ENCODE peak calls at places on chromosomes 11 and 22, in six cellular contexts. One of them, this sample, is unnamed.

GRCh38 chr22:49663311-49663711 is 164.4 kb downstream of the BRD1 start:
- ATAC-seq in K562: no peak
- ATAC-seq in HepG2: no peak
- ATAC-seq in upper lobe of left lung: no peak
- ATAC-seq in GM12878: no peak
- ATAC-seq in HCT116: no peak
- ATAC-seq in this sample: no peak

GRCh38 chr22:35113341-35113740 is 47.4 kb downstream of the ISX start:
- ATAC-seq in HCT116: no peak
- ATAC-seq in K562: no peak
- ATAC-seq in upper lobe of left lung: no peak
- ATAC-seq in HepG2: no peak
- ATAC-seq in GM12878: no peak
- ATAC-seq in this sample: no peak

GRCh38 chr11:27524155-27524554 is 17.6 kb upstream of the LIN7C start:
- ATAC-seq in HCT116: peak; percentile 90
- ATAC-seq in GM12878: no peak
- ATAC-seq in K562: peak; percentile 83
- ATAC-seq in upper lobe of left lung: no peak
- ATAC-seq in HepG2: peak; percentile 84
- ATAC-seq in this sample: no peak

GRCh38 chr22:27474112-27474571 is 327.4 kb downstream of the MN1 start:
- ATAC-seq in upper lobe of left lung: no peak
- ATAC-seq in GM12878: no peak
- ATAC-seq in HepG2: no peak
- ATAC-seq in K562: no peak
- ATAC-seq in HCT116: no peak
- ATAC-seq in this sample: no peak

GRCh38 chr11:76604081-76604601 is 66.4 kb downstream of the LRRC32 start:
- ATAC-seq in upper lobe of left lung: no peak
- ATAC-seq in GM12878: no peak
- ATAC-seq in HCT116: no peak
- ATAC-seq in K562: no peak
- ATAC-seq in HepG2: peak; percentile 46
- ATAC-seq in this sample: no peak

GRCh38 chr11:4164884-4165590 is 70.4 kb downstream of the RRM1 start:
- ATAC-seq in HepG2: no peak
- ATAC-seq in HCT116: no peak
- ATAC-seq in GM12878: no peak
- ATAC-seq in K562: no peak
- ATAC-seq in upper lobe of left lung: no peak
- ATAC-seq in this sample: no peak

GRCh38 chr22:39236321-39237275 is 8.2 kb downstream of the PDGFB start:
- ATAC-seq in GM12878: peak; percentile 78
- ATAC-seq in K562: peak; percentile 65
- ATAC-seq in HepG2: no peak
- ATAC-seq in upper lobe of left lung: no peak
- ATAC-seq in HCT116: no peak
- ATAC-seq in this sample: no peak

GRCh38 chr11:14980854-14981253 is 8.7 kb upstream of the CALCA start:
- ATAC-seq in HCT116: no peak
- ATAC-seq in upper lobe of left lung: peak; percentile 81
- ATAC-seq in GM12878: no peak
- ATAC-seq in HepG2: no peak
- ATAC-seq in K562: no peak
- ATAC-seq in this sample: no peak

DNA sequence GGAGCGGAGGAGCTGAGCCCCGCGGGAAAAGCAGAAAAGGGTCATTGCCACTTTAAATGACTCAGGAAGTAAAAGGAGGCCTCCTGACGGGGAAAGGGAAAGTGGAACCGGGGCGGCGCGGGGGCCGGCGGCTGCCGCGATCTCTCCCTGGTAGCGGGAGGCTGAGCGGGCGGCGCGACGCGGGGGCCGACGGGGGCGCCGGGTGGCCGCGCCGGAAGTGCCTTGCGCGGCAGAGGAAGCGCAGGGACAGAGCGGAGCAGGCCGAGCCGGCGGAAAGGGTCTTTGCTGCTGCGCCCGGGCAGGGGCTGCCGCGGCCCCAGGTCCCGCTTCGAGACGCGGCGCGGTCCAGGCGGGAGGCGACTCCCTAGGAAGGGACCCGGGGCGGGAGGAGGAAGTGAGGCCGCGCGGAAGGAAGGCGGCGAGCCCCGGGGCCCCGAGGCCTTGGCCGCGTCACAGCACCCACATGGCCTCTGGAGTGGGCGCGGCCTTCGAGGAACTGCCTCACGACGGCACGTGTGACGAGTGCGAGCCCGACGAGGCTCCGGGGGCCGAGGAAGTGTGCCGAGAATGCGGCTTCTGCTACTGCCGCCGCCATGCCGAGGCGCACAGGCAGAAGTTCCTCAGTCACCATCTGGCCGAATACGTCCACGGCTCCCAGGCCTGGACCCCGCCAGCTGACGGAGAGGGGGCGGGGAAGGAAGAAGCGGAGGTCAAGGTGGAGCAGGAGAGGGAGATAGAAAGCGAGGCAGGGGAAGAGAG is at the start of gene TRIM44:
- ATAC-seq in GM12878: peak; percentile 93
- ATAC-seq in upper lobe of left lung: peak; percentile 97
- ATAC-seq in HCT116: peak; percentile 85
- ATAC-seq in HepG2: peak; percentile 89
- ATAC-seq in K562: peak; percentile 90
- ATAC-seq in this sample: peak; percentile 92
- TF ChIP-seq POLR2A in GM12878: peak; percentile 89
- TF ChIP-seq POLR2A in upper lobe of left lung: no peak
- TF ChIP-seq POLR2A in HCT116: peak; percentile 58
- TF ChIP-seq POLR2A in HepG2: no peak
- TF ChIP-seq POLR2A in K562: peak; percentile 75
- TF ChIP-seq POLR2A in this sample: peak; percentile 40

GRCh38 chr11:45021692-45022130 is 71.0 kb upstream of the TP53I11 start:
- ATAC-seq in HCT116: no peak
- ATAC-seq in upper lobe of left lung: peak; percentile 94
- ATAC-seq in HepG2: no peak
- ATAC-seq in GM12878: no peak
- ATAC-seq in K562: no peak
- ATAC-seq in this sample: peak; percentile 91
- TF ChIP-seq POLR2AphosphoS5 in HCT116: no peak
- TF ChIP-seq POLR2AphosphoS5 in upper lobe of left lung: no peak
- TF ChIP-seq POLR2AphosphoS5 in HepG2: no peak
- TF ChIP-seq POLR2AphosphoS5 in GM12878: no peak
- TF ChIP-seq POLR2AphosphoS5 in K562: no peak
- TF ChIP-seq POLR2AphosphoS5 in this sample: peak; percentile 59

GRCh38 chr22:33404723-33405122 is 346.5 kb upstream of the SYN3 start:
- ATAC-seq in HepG2: peak; percentile 66
- ATAC-seq in upper lobe of left lung: no peak
- ATAC-seq in K562: no peak
- ATAC-seq in HCT116: no peak
- ATAC-seq in GM12878: peak; percentile 21
- ATAC-seq in this sample: no peak

GRCh38 chr22:33405194-33405593 is 347.0 kb upstream of the SYN3 start:
- ATAC-seq in K562: no peak
- ATAC-seq in GM12878: peak; percentile 22
- ATAC-seq in upper lobe of left lung: no peak
- ATAC-seq in HCT116: no peak
- ATAC-seq in HepG2: no peak
- ATAC-seq in this sample: no peak

DNA sequence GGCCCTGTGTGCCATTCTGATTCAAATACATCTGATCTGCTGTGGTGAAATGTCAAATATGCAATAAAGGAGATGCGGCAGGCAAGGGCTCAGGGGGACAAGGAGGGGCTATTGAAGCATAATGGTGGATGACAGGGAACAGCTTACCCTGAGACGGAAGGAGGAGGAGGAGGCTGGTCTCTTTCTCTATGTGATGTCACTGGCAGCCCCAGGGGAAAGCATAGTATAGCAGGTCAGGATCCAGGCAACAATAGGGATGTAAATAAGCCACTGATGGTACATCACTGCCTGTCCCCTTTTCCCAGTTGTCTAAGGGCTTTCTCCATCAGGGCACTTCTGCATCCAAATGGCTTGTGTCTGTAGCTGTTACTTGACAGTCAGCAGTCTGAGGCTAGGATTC is 351.0 kb upstream of the SYN3 start:
- ATAC-seq in K562: no peak
- ATAC-seq in HCT116: no peak
- ATAC-seq in upper lobe of left lung: no peak
- ATAC-seq in GM12878: no peak
- ATAC-seq in HepG2: no peak
- ATAC-seq in this sample: no peak
- H3K27ac ChIP-seq in K562: no peak overlapping the region
- H3K27ac ChIP-seq in HCT116: no peak overlapping the region
- H3K27ac ChIP-seq in upper lobe of left lung: no peak overlapping the region
- H3K27ac ChIP-seq in GM12878: no peak overlapping the region
- H3K27ac ChIP-seq in HepG2: no peak overlapping the region
- H3K27ac ChIP-seq in this sample: no peak overlapping the region

GRCh38 chr11:83287631-83288030 is 1.5 kb upstream of the CCDC90B start:
- ATAC-seq in GM12878: no peak
- ATAC-seq in K562: peak; percentile 24
- ATAC-seq in HepG2: no peak
- ATAC-seq in HCT116: no peak
- ATAC-seq in upper lobe of left lung: no peak
- ATAC-seq in this sample: no peak

GRCh38 chr11:83284501-83285051 is 1.6 kb downstream of the CCDC90B start:
- ATAC-seq in HepG2: peak; percentile 10
- ATAC-seq in HCT116: no peak
- ATAC-seq in GM12878: no peak
- ATAC-seq in upper lobe of left lung: no peak
- ATAC-seq in K562: no peak
- ATAC-seq in this sample: no peak

GRCh38 chr11:83282084-83282716 is 4.0 kb downstream of the CCDC90B start:
- ATAC-seq in GM12878: no peak
- ATAC-seq in upper lobe of left lung: no peak
- ATAC-seq in HepG2: no peak
- ATAC-seq in HCT116: no peak
- ATAC-seq in K562: no peak
- ATAC-seq in this sample: no peak

GRCh38 chr11:83285131-83285770 is 916 bp downstream of the CCDC90B start:
- ATAC-seq in K562: peak; percentile 70
- ATAC-seq in HCT116: peak; percentile 64
- ATAC-seq in GM12878: peak; percentile 72
- ATAC-seq in upper lobe of left lung: peak; percentile 85
- ATAC-seq in HepG2: peak; percentile 62
- ATAC-seq in this sample: no peak

DNA sequence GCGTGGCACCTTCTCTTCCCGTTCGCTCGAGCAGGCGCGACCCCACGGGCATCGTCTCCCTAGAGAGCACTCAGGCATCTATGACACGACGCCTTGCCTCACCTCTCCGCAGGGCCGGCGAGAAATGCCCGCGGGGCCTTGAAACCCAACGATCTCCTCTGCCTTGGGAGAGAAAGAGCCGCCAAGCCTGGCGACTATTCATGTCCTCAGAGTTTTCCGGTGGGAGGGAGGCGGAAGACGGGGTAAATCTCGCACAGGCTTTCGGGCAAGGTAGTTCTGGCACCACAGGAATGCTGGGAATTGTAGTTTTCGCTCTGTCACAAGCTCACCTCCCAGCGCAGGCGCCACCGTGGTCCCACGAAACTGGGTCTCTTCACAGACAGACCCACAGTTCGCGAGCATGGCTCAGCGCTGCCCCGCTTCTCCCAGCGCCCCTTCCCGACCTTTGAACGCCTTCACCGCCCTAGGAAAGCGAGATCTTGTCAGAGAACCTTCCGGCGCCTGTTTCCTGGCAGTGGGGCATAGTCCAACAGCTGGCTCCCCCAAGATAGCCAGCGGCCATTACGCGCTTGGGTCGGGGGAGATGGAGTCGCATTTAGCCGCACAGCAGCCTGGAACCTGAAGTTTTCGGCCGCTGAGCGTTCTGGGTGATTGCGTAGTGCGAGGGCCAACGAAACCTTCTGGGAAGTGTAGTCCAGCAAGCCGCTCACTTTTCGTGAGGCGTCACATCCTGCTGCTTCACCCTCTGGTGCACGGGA is at the start of gene CCDC90B:
- ATAC-seq in HepG2: peak; percentile 94
- ATAC-seq in GM12878: peak; percentile 93
- ATAC-seq in HCT116: peak; percentile 92
- ATAC-seq in upper lobe of left lung: peak; percentile 98
- ATAC-seq in K562: peak; percentile 95
- ATAC-seq in this sample: peak; percentile 98
- TF ChIP-seq POLR2A in HepG2: peak; percentile 98
- TF ChIP-seq POLR2A in GM12878: peak; percentile 96
- TF ChIP-seq POLR2A in HCT116: peak; percentile 91
- TF ChIP-seq POLR2A in upper lobe of left lung: peak; percentile 15
- TF ChIP-seq POLR2A in K562: peak; percentile 99
- TF ChIP-seq POLR2A in this sample: peak; percentile 68

GRCh38 chr11:117179048-117179999 is 781 bp downstream of the SIDT2 start:
- ATAC-seq in HCT116: peak; percentile 33
- ATAC-seq in K562: peak; percentile 73
- ATAC-seq in GM12878: peak; percentile 63
- ATAC-seq in upper lobe of left lung: peak; percentile 65
- ATAC-seq in HepG2: peak; percentile 70
- ATAC-seq in this sample: peak; percentile 42

GRCh38 chr11:117181586-117182550 is 3.3 kb downstream of the SIDT2 start:
- ATAC-seq in upper lobe of left lung: no peak
- ATAC-seq in HCT116: peak; percentile 0
- ATAC-seq in GM12878: no peak
- ATAC-seq in K562: no peak
- ATAC-seq in HepG2: no peak
- ATAC-seq in this sample: no peak

GRCh38 chr11:117182551-117182935 is 4.0 kb downstream of the SIDT2 start:
- ATAC-seq in upper lobe of left lung: no peak
- ATAC-seq in HCT116: no peak
- ATAC-seq in GM12878: no peak
- ATAC-seq in K562: no peak
- ATAC-seq in HepG2: no peak
- ATAC-seq in this sample: no peak

GRCh38 chr11:117180020-117180419 is 1.5 kb downstream of the SIDT2 start:
- ATAC-seq in GM12878: peak; percentile 4
- ATAC-seq in upper lobe of left lung: no peak
- ATAC-seq in K562: no peak
- ATAC-seq in HCT116: no peak
- ATAC-seq in HepG2: peak; percentile 0
- ATAC-seq in this sample: no peak

GRCh38 chr11:117180661-117181585 is 2.4 kb downstream of the SIDT2 start:
- ATAC-seq in K562: peak; percentile 74
- ATAC-seq in HCT116: peak; percentile 72
- ATAC-seq in upper lobe of left lung: peak; percentile 47
- ATAC-seq in HepG2: peak; percentile 53
- ATAC-seq in GM12878: peak; percentile 66
- ATAC-seq in this sample: peak; percentile 40
- TF ChIP-seq POLR2AphosphoS5 in K562: peak; percentile 30
- TF ChIP-seq POLR2AphosphoS5 in HCT116: no peak
- TF ChIP-seq POLR2AphosphoS5 in upper lobe of left lung: no peak
- TF ChIP-seq POLR2AphosphoS5 in HepG2: no peak
- TF ChIP-seq POLR2AphosphoS5 in GM12878: no peak
- TF ChIP-seq POLR2AphosphoS5 in this sample: peak; percentile 27